ENCODE peak calls at places on chromosomes 1 and 21, in four cellular contexts. One of them, this sample, is unnamed.

GRCh38 chr1:9151326-9151860 is 22.5 kb upstream of the GPR157 start:
- DNase-seq in GM12891: no peak
- DNase-seq in esophagus squamous epithelium: no peak
- DNase-seq in H1: no peak
- DNase-seq in this sample: no peak

GRCh38 chr1:10399487-10399917 is 638 bp downstream of the PGD start:
- DNase-seq in GM12891: no peak
- DNase-seq in esophagus squamous epithelium: no peak
- DNase-seq in H1: no peak
- DNase-seq in this sample: peak; percentile 56

GRCh38 chr1:114511048-114511785 is at the start of gene TRIM33:
- DNase-seq in GM12891: peak; percentile 75
- DNase-seq in esophagus squamous epithelium: peak; percentile 62
- DNase-seq in H1: peak; percentile 83
- DNase-seq in this sample: peak; percentile 97

GRCh38 chr1:21262282-21263051 is 27.8 kb downstream of the ECE1 start:
- DNase-seq in GM12891: no peak
- DNase-seq in esophagus squamous epithelium: no peak
- DNase-seq in H1: no peak
- DNase-seq in this sample: no peak

GRCh38 chr1:11858968-11859871 is 475 bp upstream of the NPPB start:
- DNase-seq in GM12891: peak; percentile 82
- DNase-seq in esophagus squamous epithelium: no peak
- DNase-seq in H1: no peak
- DNase-seq in this sample: peak; percentile 79

GRCh38 chr1:226948480-226948879 is 8.4 kb downstream of the COQ8A start:
- DNase-seq in GM12891: no peak
- DNase-seq in esophagus squamous epithelium: no peak
- DNase-seq in H1: no peak
- DNase-seq in this sample: no peak

GRCh38 chr1:56229183-56229582 is 350.2 kb downstream of the PLPP3 start:
- DNase-seq in GM12891: no peak
- DNase-seq in esophagus squamous epithelium: no peak
- DNase-seq in H1: no peak
- DNase-seq in this sample: no peak

GRCh38 chr1:226351709-226352108 is 42.7 kb upstream of the LIN9 start:
- DNase-seq in GM12891: no peak
- DNase-seq in esophagus squamous epithelium: no peak
- DNase-seq in H1: no peak
- DNase-seq in this sample: no peak

GRCh38 chr21:28294046-28294445 is 698.6 kb downstream of the LTN1 start:
- DNase-seq in GM12891: no peak
- DNase-seq in esophagus squamous epithelium: no peak
- DNase-seq in H1: no peak
- DNase-seq in this sample: no peak

GRCh38 chr1:10628685-10629084 is 153.9 kb downstream of the PEX14 start:
- DNase-seq in GM12891: no peak
- DNase-seq in esophagus squamous epithelium: no peak
- DNase-seq in H1: no peak
- DNase-seq in this sample: no peak

GRCh38 chr1:243912347-243912746 is 62.3 kb upstream of the AKT3 start:
- DNase-seq in GM12891: no peak
- DNase-seq in esophagus squamous epithelium: no peak
- DNase-seq in H1: no peak
- DNase-seq in this sample: no peak

GRCh38 chr1:1332774-1333480 is 1.8 kb downstream of the TAS1R3 start:
- DNase-seq in GM12891: no peak
- DNase-seq in esophagus squamous epithelium: no peak
- DNase-seq in H1: no peak
- DNase-seq in this sample: no peak

GRCh38 chr1:233673947-233674431 is 60.1 kb downstream of the KCNK1 start:
- DNase-seq in GM12891: no peak
- DNase-seq in esophagus squamous epithelium: no peak
- DNase-seq in H1: no peak
- DNase-seq in this sample: no peak

GRCh38 chr1:65119951-65120350 is 28.1 kb upstream of the AK4 start:
- DNase-seq in GM12891: no peak
- DNase-seq in esophagus squamous epithelium: no peak
- DNase-seq in H1: no peak
- DNase-seq in this sample: no peak

GRCh38 chr1:234666206-234666605 is 56.2 kb upstream of the IRF2BP2 start:
- DNase-seq in GM12891: no peak
- DNase-seq in esophagus squamous epithelium: no peak
- DNase-seq in H1: no peak
- DNase-seq in this sample: no peak

GRCh38 chr1:29547300-29547699 is 311.0 kb downstream of the PTPRU start:
- DNase-seq in GM12891: no peak
- DNase-seq in esophagus squamous epithelium: no peak
- DNase-seq in H1: no peak
- DNase-seq in this sample: no peak

GRCh38 chr1:28104866-28105467 is 16.6 kb upstream of the EYA3 start:
- DNase-seq in GM12891: no peak
- DNase-seq in esophagus squamous epithelium: no peak
- DNase-seq in H1: peak; percentile 87
- DNase-seq in this sample: no peak

GRCh38 chr21:44415073-44416025 is 40.0 kb upstream of the LRRC3 start:
- DNase-seq in GM12891: no peak
- DNase-seq in esophagus squamous epithelium: no peak
- DNase-seq in H1: no peak
- DNase-seq in this sample: no peak

GRCh38 chr1:216700779-216701178 is 22.4 kb downstream of the ESRRG start:
- DNase-seq in GM12891: no peak
- DNase-seq in esophagus squamous epithelium: no peak
- DNase-seq in H1: no peak
- DNase-seq in this sample: no peak

GRCh38 chr1:203584040-203584439 is 42.6 kb upstream of the ATP2B4 start:
- DNase-seq in GM12891: no peak
- DNase-seq in esophagus squamous epithelium: no peak
- DNase-seq in H1: no peak
- DNase-seq in this sample: no peak

GRCh38 chr1:36207339-36207738 is 16.9 kb upstream of the THRAP3 start:
- DNase-seq in GM12891: peak; percentile 44
- DNase-seq in esophagus squamous epithelium: no peak
- DNase-seq in H1: no peak
- DNase-seq in this sample: no peak

GRCh38 chr1:176603696-176604095 is 140.7 kb downstream of the PAPPA2 start:
- DNase-seq in GM12891: no peak
- DNase-seq in esophagus squamous epithelium: no peak
- DNase-seq in H1: no peak
- DNase-seq in this sample: no peak

GRCh38 chr1:88549536-88549935 is 134.5 kb upstream of the PKN2 start:
- DNase-seq in GM12891: no peak
- DNase-seq in esophagus squamous epithelium: no peak
- DNase-seq in H1: no peak
- DNase-seq in this sample: no peak

GRCh38 chr1:184221087-184221486 is 165.7 kb upstream of the C1orf21 start:
- DNase-seq in GM12891: no peak
- DNase-seq in esophagus squamous epithelium: no peak
- DNase-seq in H1: no peak
- DNase-seq in this sample: no peak

GRCh38 chr21:17537299-17537698 is 24.5 kb downstream of the CXADR start:
- DNase-seq in GM12891: no peak
- DNase-seq in esophagus squamous epithelium: no peak
- DNase-seq in H1: no peak
- DNase-seq in this sample: peak; percentile 2

GRCh38 chr1:51644533-51645197 is 27.8 kb downstream of the OSBPL9 start:
- DNase-seq in GM12891: no peak
- DNase-seq in esophagus squamous epithelium: no peak
- DNase-seq in H1: peak; percentile 5
- DNase-seq in this sample: no peak

GRCh38 chr1:186142916-186143315 is 232.1 kb downstream of the TPR start:
- DNase-seq in GM12891: no peak
- DNase-seq in esophagus squamous epithelium: no peak
- DNase-seq in H1: no peak
- DNase-seq in this sample: no peak
- TF ChIP-seq POLR2A in GM12891: no peak
- TF ChIP-seq POLR2A in esophagus squamous epithelium: no peak
- TF ChIP-seq POLR2A in H1: no peak
- TF ChIP-seq POLR2A in this sample: no peak

GRCh38 chr1:155127105-155127671 is 488 bp upstream of the EFNA1 start:
- DNase-seq in GM12891: no peak
- DNase-seq in esophagus squamous epithelium: no peak
- DNase-seq in H1: no peak
- DNase-seq in this sample: peak; percentile 35

GRCh38 chr1:155126494-155127104 is 1.1 kb upstream of the EFNA1 start:
- DNase-seq in GM12891: no peak
- DNase-seq in esophagus squamous epithelium: no peak
- DNase-seq in H1: no peak
- DNase-seq in this sample: no peak

GRCh38 chr1:155125511-155125945 is 2.1 kb upstream of the EFNA1 start:
- DNase-seq in GM12891: no peak
- DNase-seq in esophagus squamous epithelium: no peak
- DNase-seq in H1: no peak
- DNase-seq in this sample: no peak

GRCh38 chr1:155124503-155125463 is 2.9 kb upstream of the EFNA1 start:
- DNase-seq in GM12891: no peak
- DNase-seq in esophagus squamous epithelium: no peak
- DNase-seq in H1: no peak
- DNase-seq in this sample: no peak

DNA sequence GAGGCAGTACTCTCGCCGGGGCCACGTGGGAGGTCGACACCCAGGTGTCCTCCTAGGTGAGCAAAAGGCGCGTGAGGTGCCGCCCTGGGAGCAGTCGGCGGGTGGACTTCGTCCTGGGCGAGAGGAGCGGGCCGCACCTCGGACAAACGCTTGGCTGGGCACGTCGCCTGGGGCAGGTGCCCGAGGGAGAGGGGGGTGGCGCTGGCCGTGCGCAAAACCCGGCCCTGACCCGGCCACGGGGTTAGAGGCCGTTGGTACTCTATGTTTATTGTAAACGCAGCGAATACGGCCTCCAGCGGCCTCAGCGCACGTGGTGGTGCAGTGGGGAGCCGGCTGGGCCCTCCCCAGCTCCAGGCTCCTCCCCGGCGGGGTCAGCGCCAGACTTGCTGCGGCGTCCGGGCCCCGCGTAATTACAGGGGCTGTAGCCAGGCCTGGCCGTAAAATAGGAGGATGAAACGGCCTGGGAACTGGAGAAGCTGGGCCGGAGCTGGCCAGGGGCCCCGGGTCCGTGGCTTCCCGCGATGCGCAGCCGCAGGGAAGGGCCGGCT is 1.7 kb upstream of the EFNA1 start:
- DNase-seq in GM12891: no peak
- DNase-seq in esophagus squamous epithelium: no peak
- DNase-seq in H1: no peak
- DNase-seq in this sample: no peak
- TF ChIP-seq POLR2A in GM12891: no peak
- TF ChIP-seq POLR2A in esophagus squamous epithelium: no peak
- TF ChIP-seq POLR2A in H1: no peak
- TF ChIP-seq POLR2A in this sample: no peak

GRCh38 chr1:66270122-66270812 is 263.7 kb upstream of the SGIP1 start:
- DNase-seq in GM12891: no peak
- DNase-seq in esophagus squamous epithelium: no peak
- DNase-seq in H1: no peak
- DNase-seq in this sample: no peak

GRCh38 chr1:66269222-66269621 is 264.7 kb upstream of the SGIP1 start:
- DNase-seq in GM12891: no peak
- DNase-seq in esophagus squamous epithelium: no peak
- DNase-seq in H1: no peak
- DNase-seq in this sample: no peak

GRCh38 chr1:66273674-66274073 is 260.3 kb upstream of the SGIP1 start:
- DNase-seq in GM12891: no peak
- DNase-seq in esophagus squamous epithelium: no peak
- DNase-seq in H1: no peak
- DNase-seq in this sample: peak; percentile 20

GRCh38 chr1:66271904-66272254 is 262.1 kb upstream of the SGIP1 start:
- DNase-seq in GM12891: no peak
- DNase-seq in esophagus squamous epithelium: no peak
- DNase-seq in H1: no peak
- DNase-seq in this sample: no peak

DNA sequence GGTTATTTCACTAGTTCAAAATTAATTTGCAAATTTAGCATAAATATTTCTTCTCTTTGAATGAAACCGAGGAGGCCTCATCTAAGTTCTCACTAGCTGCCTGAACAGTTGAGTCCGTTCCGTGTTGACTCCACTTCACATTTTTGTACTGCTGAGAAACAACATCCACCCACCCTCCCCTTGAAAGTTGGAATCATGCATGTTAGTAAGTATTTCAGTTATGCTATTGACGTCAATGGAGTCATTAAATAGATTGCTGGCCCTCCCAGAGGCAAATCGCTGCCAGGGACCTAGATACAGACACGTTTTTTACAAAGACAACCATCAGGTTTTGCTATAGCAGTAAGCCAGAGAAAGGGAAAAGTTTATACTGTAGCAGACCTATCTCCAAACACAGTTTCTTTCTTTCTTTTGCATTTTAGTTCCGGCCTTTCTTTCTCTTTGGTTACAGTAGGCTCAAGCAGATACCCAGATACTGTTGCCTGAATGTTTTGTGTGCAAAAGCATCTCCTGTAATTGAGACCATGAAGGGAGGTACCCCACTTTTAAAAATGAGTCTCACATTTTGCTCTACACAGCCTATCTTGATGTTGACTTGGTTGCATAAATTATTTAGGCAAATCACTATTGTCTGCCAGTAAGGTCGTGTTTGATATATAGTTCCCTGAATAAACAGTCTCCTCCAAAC is 262.6 kb upstream of the SGIP1 start:
- DNase-seq in GM12891: no peak
- DNase-seq in esophagus squamous epithelium: no peak
- DNase-seq in H1: peak; percentile 7
- DNase-seq in this sample: no peak
- TF ChIP-seq POLR2A in GM12891: peak; percentile 47
- TF ChIP-seq POLR2A in esophagus squamous epithelium: no peak
- TF ChIP-seq POLR2A in H1: no peak
- TF ChIP-seq POLR2A in this sample: no peak

DNA sequence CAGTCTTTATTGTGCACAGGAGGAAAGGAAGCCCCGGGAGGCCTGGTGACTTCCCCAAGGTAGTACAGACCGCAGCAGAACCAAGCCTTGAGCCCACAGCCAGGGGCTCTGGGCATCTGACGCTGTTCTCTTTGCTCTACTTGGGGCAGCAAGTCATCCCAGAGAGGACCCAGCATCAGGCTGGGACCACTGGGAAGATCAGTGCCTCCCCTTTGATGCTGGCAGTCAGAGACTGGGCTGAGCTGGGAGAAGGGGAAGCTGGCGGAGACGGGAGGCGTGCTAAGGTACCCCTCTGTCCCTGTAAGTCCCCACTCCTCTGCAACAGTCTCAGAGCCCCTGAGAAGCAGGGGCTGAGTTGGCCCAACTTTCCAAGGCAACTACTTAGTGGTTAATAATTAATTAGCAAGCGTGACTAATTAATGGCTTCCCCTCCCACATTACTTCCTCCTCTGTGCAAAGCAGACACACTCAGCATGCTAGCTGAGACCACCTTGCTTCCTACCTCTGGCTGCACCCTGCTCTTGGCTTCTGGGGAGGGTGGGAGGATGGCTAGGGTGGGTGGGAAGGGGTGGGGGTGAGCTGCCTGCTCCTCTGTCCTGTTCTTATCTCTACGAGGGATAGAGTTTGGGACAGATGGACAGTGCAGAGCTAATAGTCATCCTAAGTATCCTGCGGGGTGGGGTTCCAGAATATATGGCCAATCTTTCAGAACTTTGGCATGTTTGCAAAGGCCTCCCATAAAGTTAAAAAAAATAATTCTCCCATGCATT is 1.3 kb downstream of the INAVA start:
- DNase-seq in GM12891: no peak
- DNase-seq in esophagus squamous epithelium: no peak
- DNase-seq in H1: no peak
- DNase-seq in this sample: no peak
- TF ChIP-seq POLR2A in GM12891: no peak
- TF ChIP-seq POLR2A in esophagus squamous epithelium: no peak
- TF ChIP-seq POLR2A in H1: no peak
- TF ChIP-seq POLR2A in this sample: no peak

GRCh38 chr1:45116340-45116739 is 90.1 kb downstream of the ZSWIM5 start:
- DNase-seq in GM12891: no peak
- DNase-seq in esophagus squamous epithelium: no peak
- DNase-seq in H1: no peak
- DNase-seq in this sample: no peak
- TF ChIP-seq POLR2A in GM12891: no peak
- TF ChIP-seq POLR2A in esophagus squamous epithelium: no peak
- TF ChIP-seq POLR2A in H1: no peak
- TF ChIP-seq POLR2A in this sample: no peak

This sample was measured in erythroblast.